ENCODE peak calls at places on chromosome 12, in seven cellular contexts. B, C, R, T, J, G and D are unnamed samples.

GRCh38 chr12:50633950-50634349 is 129.2 kb downstream of the DIP2B start:
- DNase-seq in B (no peak), C (no peak), R (no peak), T (no peak), J (no peak), G (no peak), D (no peak)

GRCh38 chr12:44812062-44812461 is 64.1 kb downstream of the NELL2 start:
- DNase-seq in B (no peak), C (no peak), R (peak), T (no peak), J (no peak), G (peak), D (peak)

GRCh38 chr12:80442426-80443222 is 1.4 kb upstream of the PTPRQ start:
- DNase-seq in B (no peak), C (no peak), R (no peak), T (no peak), J (no peak), G (no peak), D (no peak)

GRCh38 chr12:172732-173161 is 41.2 kb downstream of the SLC6A12 start:
- DNase-seq in B (no peak), C (no peak), R (no peak), T (no peak), J (no peak), G (no peak), D (no peak)

GRCh38 chr12:125786143-125786542 is 720.9 kb downstream of the AACS start:
- DNase-seq in B (no peak), C (no peak), R (no peak), T (no peak), J (no peak), G (no peak), D (no peak)

GRCh38 chr12:44000309-44000952 is 164.6 kb downstream of the TMEM117 start:
- DNase-seq in B (peak), C (peak), R (peak), T (no peak), J (peak), G (peak), D (peak)

GRCh38 chr12:76199808-76200207 is 115.3 kb upstream of the NAP1L1 start:
- DNase-seq in B (no peak), C (peak), R (no peak), T (no peak), J (no peak), G (no peak), D (no peak)

GRCh38 chr12:53849113-53849512 is 89.5 kb upstream of the HOXC13 start:
- DNase-seq in B (no peak), C (no peak), R (no peak), T (no peak), J (no peak), G (no peak), D (no peak)

GRCh38 chr12:49962861-49963765 is 1.4 kb downstream of the AQP5 start:
- DNase-seq in B (peak), C (peak), R (no peak), T (no peak), J (peak), G (no peak), D (no peak)

GRCh38 chr12:43692064-43692463 is 66.5 kb downstream of the PUS7L start:
- DNase-seq in B (no peak), C (no peak), R (peak), T (no peak), J (no peak), G (no peak), D (no peak)

GRCh38 chr12:108375986-108376663 is 37.0 kb upstream of the CMKLR1 start:
- DNase-seq in B (no peak), C (no peak), R (no peak), T (no peak), J (no peak), G (no peak), D (no peak)

GRCh38 chr12:130014485-130014807 is 110.6 kb upstream of the TMEM132D start:
- DNase-seq in B (no peak), C (peak), R (no peak), T (no peak), J (no peak), G (no peak), D (peak)

GRCh38 chr12:12685305-12685704 is 10.7 kb downstream of the GPR19 start:
- DNase-seq in B (peak), C (peak), R (no peak), T (peak), J (peak), G (no peak), D (peak)

GRCh38 chr12:108649126-108649525 is 15.4 kb upstream of the SELPLG start:
- DNase-seq in B (no peak), C (no peak), R (no peak), T (no peak), J (no peak), G (no peak), D (no peak)

GRCh38 chr12:11969437-11970154 is 101.1 kb upstream of the BCL2L14 start:
- DNase-seq in B (no peak), C (no peak), R (no peak), T (no peak), J (peak), G (peak), D (peak)

GRCh38 chr12:33438890-33439586 is 581 bp downstream of the SYT10 start:
- DNase-seq in B (peak), C (peak), R (no peak), T (no peak), J (no peak), G (peak), D (peak)

GRCh38 chr12:19893514-19893913 is 454.2 kb downstream of the AEBP2 start:
- DNase-seq in B (no peak), C (no peak), R (no peak), T (no peak), J (no peak), G (peak), D (peak)

GRCh38 chr12:28172434-28173030 is 17.7 kb upstream of the CCDC91 start:
- DNase-seq in B (peak), C (peak), R (peak), T (no peak), J (peak), G (no peak), D (peak)

GRCh38 chr12:22334696-22335290 is at the start of gene ST8SIA1:
- DNase-seq in B (no peak), C (peak), R (peak), T (no peak), J (no peak), G (peak), D (peak)

GRCh38 chr12:75706786-75707605 is 195.6 kb upstream of the KRR1 start:
- DNase-seq in B (no peak), C (no peak), R (peak), T (no peak), J (no peak), G (peak), D (no peak)

GRCh38 chr12:130768120-130768519 is 52.0 kb upstream of the RIMBP2 start:
- DNase-seq in B (no peak), C (no peak), R (no peak), T (no peak), J (no peak), G (no peak), D (no peak)

GRCh38 chr12:64061868-64062375 is 160.2 kb downstream of the KICS2 start:
- DNase-seq in B (no peak), C (no peak), R (no peak), T (no peak), J (no peak), G (no peak), D (no peak)

GRCh38 chr12:21416611-21417121 is 20.8 kb upstream of the PYROXD1 start:
- DNase-seq in B (no peak), C (no peak), R (no peak), T (no peak), J (no peak), G (no peak), D (no peak)

GRCh38 chr12:124715121-124715990 is 147.9 kb upstream of the NCOR2 start:
- DNase-seq in B (no peak), C (no peak), R (no peak), T (no peak), J (no peak), G (no peak), D (no peak)